ENCODE peak calls at places on chromosome 22, in ten cellular contexts. One of them, this sample, is unnamed.
A peak's percentile ranks its signal among the peaks of the same experiment; 100 is the strongest.

GRCh38 chr22:30889268-30889995 is 79.1 kb downstream of the MORC2 start:
- DNase-seq in nephron progenitor cell: no peak
- DNase-seq in CD4-positive, CD25-positive, alpha-beta regulatory T cell: no peak
- DNase-seq in fibroblast of gingiva: no peak
- DNase-seq in mucosa of gallbladder: no peak
- DNase-seq in AG20443: no peak
- DNase-seq in GM03348: no peak
- DNase-seq in naive thymus-derived CD4-positive, alpha-beta T cell: no peak
- DNase-seq in GM10248: no peak
- DNase-seq in Peyer's patch: peak; percentile 30
- DNase-seq in this sample: no peak

GRCh38 chr22:37241351-37242142 is 2.5 kb downstream of the RAC2 start:
- DNase-seq in fibroblast of gingiva: no peak
- DNase-seq in mucosa of gallbladder: no peak
- DNase-seq in nephron progenitor cell: no peak
- DNase-seq in GM10248: no peak
- DNase-seq in naive thymus-derived CD4-positive, alpha-beta T cell: no peak
- DNase-seq in Peyer's patch: peak; percentile 59
- DNase-seq in GM03348: no peak
- DNase-seq in AG20443: no peak
- DNase-seq in CD4-positive, CD25-positive, alpha-beta regulatory T cell: no peak
- DNase-seq in this sample: no peak

GRCh38 chr22:41048791-41049717 is 43.3 kb upstream of the EP300 start:
- DNase-seq in Peyer's patch: peak; percentile 54
- DNase-seq in naive thymus-derived CD4-positive, alpha-beta T cell: no peak
- DNase-seq in AG20443: peak; percentile 94
- DNase-seq in nephron progenitor cell: peak; percentile 81
- DNase-seq in GM03348: peak; percentile 92
- DNase-seq in CD4-positive, CD25-positive, alpha-beta regulatory T cell: no peak
- DNase-seq in GM10248: no peak
- DNase-seq in mucosa of gallbladder: peak; percentile 66
- DNase-seq in fibroblast of gingiva: peak; percentile 52
- DNase-seq in this sample: no peak

GRCh38 chr22:31586137-31586920 is 75.7 kb downstream of the PISD start:
- DNase-seq in naive thymus-derived CD4-positive, alpha-beta T cell: no peak
- DNase-seq in AG20443: no peak
- DNase-seq in mucosa of gallbladder: no peak
- DNase-seq in CD4-positive, CD25-positive, alpha-beta regulatory T cell: no peak
- DNase-seq in GM10248: no peak
- DNase-seq in Peyer's patch: no peak
- DNase-seq in nephron progenitor cell: no peak
- DNase-seq in fibroblast of gingiva: peak; percentile 97
- DNase-seq in GM03348: no peak
- DNase-seq in this sample: no peak

GRCh38 chr22:35403356-35403755 is 3.4 kb downstream of the MCM5 start:
- DNase-seq in nephron progenitor cell: no peak
- DNase-seq in Peyer's patch: no peak
- DNase-seq in fibroblast of gingiva: no peak
- DNase-seq in CD4-positive, CD25-positive, alpha-beta regulatory T cell: no peak
- DNase-seq in GM03348: no peak
- DNase-seq in naive thymus-derived CD4-positive, alpha-beta T cell: no peak
- DNase-seq in AG20443: no peak
- DNase-seq in GM10248: no peak
- DNase-seq in mucosa of gallbladder: no peak
- DNase-seq in this sample: no peak

GRCh38 chr22:23256986-23257888 is 76.9 kb downstream of the BCR start:
- DNase-seq in GM03348: peak; percentile 91
- DNase-seq in GM10248: no peak
- DNase-seq in nephron progenitor cell: no peak
- DNase-seq in fibroblast of gingiva: peak; percentile 56
- DNase-seq in mucosa of gallbladder: peak; percentile 49
- DNase-seq in AG20443: peak; percentile 94
- DNase-seq in naive thymus-derived CD4-positive, alpha-beta T cell: no peak
- DNase-seq in CD4-positive, CD25-positive, alpha-beta regulatory T cell: no peak
- DNase-seq in Peyer's patch: peak; percentile 72
- DNase-seq in this sample: no peak

GRCh38 chr22:50287731-50288130 is 17.6 kb upstream of the MAPK11 start:
- DNase-seq in AG20443: no peak
- DNase-seq in GM10248: no peak
- DNase-seq in fibroblast of gingiva: no peak
- DNase-seq in CD4-positive, CD25-positive, alpha-beta regulatory T cell: no peak
- DNase-seq in Peyer's patch: no peak
- DNase-seq in GM03348: no peak
- DNase-seq in mucosa of gallbladder: no peak
- DNase-seq in nephron progenitor cell: no peak
- DNase-seq in naive thymus-derived CD4-positive, alpha-beta T cell: no peak
- DNase-seq in this sample: no peak

GRCh38 chr22:44448271-44448780 is 49.7 kb downstream of the RTL6 start:
- DNase-seq in GM10248: no peak
- DNase-seq in nephron progenitor cell: no peak
- DNase-seq in GM03348: peak; percentile 95
- DNase-seq in fibroblast of gingiva: peak; percentile 95
- DNase-seq in mucosa of gallbladder: peak; percentile 63
- DNase-seq in Peyer's patch: peak; percentile 50
- DNase-seq in AG20443: peak; percentile 96
- DNase-seq in naive thymus-derived CD4-positive, alpha-beta T cell: no peak
- DNase-seq in CD4-positive, CD25-positive, alpha-beta regulatory T cell: no peak
- DNase-seq in this sample: no peak

GRCh38 chr22:38088723-38089473 is 4.9 kb upstream of the SLC16A8 start:
- DNase-seq in Peyer's patch: no peak
- DNase-seq in fibroblast of gingiva: no peak
- DNase-seq in CD4-positive, CD25-positive, alpha-beta regulatory T cell: no peak
- DNase-seq in GM03348: peak; percentile 88
- DNase-seq in GM10248: no peak
- DNase-seq in AG20443: peak; percentile 83
- DNase-seq in mucosa of gallbladder: no peak
- DNase-seq in naive thymus-derived CD4-positive, alpha-beta T cell: no peak
- DNase-seq in nephron progenitor cell: no peak
- DNase-seq in this sample: no peak

This sample was measured in Jurkat, Clone E6-1.